ENCODE peak calls at places on chromosomes 1 and 21, in five cellular contexts. One of them, this sample, is unnamed.

GRCh38 chr1:61967750-61968149 is 225.5 kb downstream of the PATJ start:
- DNase-seq in retinal pigment epithelial cell: no peak
- DNase-seq in fibroblast of mammary gland: no peak
- DNase-seq in astrocyte of the spinal cord: no peak
- DNase-seq in CD4-positive, CD25-positive, alpha-beta regulatory T cell: no peak
- DNase-seq in this sample: no peak

GRCh38 chr1:43822040-43822439 is 111.6 kb upstream of the ARTN start:
- DNase-seq in retinal pigment epithelial cell: peak
- DNase-seq in fibroblast of mammary gland: peak
- DNase-seq in astrocyte of the spinal cord: peak
- DNase-seq in CD4-positive, CD25-positive, alpha-beta regulatory T cell: no peak
- DNase-seq in this sample: peak

GRCh38 chr1:30778156-30778978 is 20.8 kb upstream of the LAPTM5 start:
- DNase-seq in retinal pigment epithelial cell: peak
- DNase-seq in fibroblast of mammary gland: peak
- DNase-seq in astrocyte of the spinal cord: peak
- DNase-seq in CD4-positive, CD25-positive, alpha-beta regulatory T cell: no peak
- DNase-seq in this sample: peak

GRCh38 chr1:161185732-161186311 is 8.5 kb upstream of the B4GALT3 start:
- DNase-seq in retinal pigment epithelial cell: no peak
- DNase-seq in fibroblast of mammary gland: peak
- DNase-seq in astrocyte of the spinal cord: no peak
- DNase-seq in CD4-positive, CD25-positive, alpha-beta regulatory T cell: peak
- DNase-seq in this sample: no peak

GRCh38 chr1:8711161-8711560 is 106.3 kb downstream of the RERE start:
- DNase-seq in retinal pigment epithelial cell: no peak
- DNase-seq in fibroblast of mammary gland: peak
- DNase-seq in astrocyte of the spinal cord: no peak
- DNase-seq in CD4-positive, CD25-positive, alpha-beta regulatory T cell: no peak
- DNase-seq in this sample: peak

GRCh38 chr1:178594133-178594532 is 81.2 kb downstream of the TEX35 start:
- DNase-seq in retinal pigment epithelial cell: no peak
- DNase-seq in fibroblast of mammary gland: no peak
- DNase-seq in astrocyte of the spinal cord: no peak
- DNase-seq in CD4-positive, CD25-positive, alpha-beta regulatory T cell: no peak
- DNase-seq in this sample: no peak

GRCh38 chr1:227417622-227418245 is 99.4 kb upstream of the CDC42BPA start:
- DNase-seq in retinal pigment epithelial cell: no peak
- DNase-seq in fibroblast of mammary gland: peak
- DNase-seq in astrocyte of the spinal cord: no peak
- DNase-seq in CD4-positive, CD25-positive, alpha-beta regulatory T cell: no peak
- DNase-seq in this sample: no peak

GRCh38 chr1:102296116-102296515 is 299.4 kb upstream of the OLFM3 start:
- DNase-seq in retinal pigment epithelial cell: no peak
- DNase-seq in fibroblast of mammary gland: no peak
- DNase-seq in astrocyte of the spinal cord: no peak
- DNase-seq in CD4-positive, CD25-positive, alpha-beta regulatory T cell: no peak
- DNase-seq in this sample: no peak

GRCh38 chr1:26536081-26536480 is 6.5 kb downstream of the RPS6KA1 start:
- DNase-seq in retinal pigment epithelial cell: no peak
- DNase-seq in fibroblast of mammary gland: no peak
- DNase-seq in astrocyte of the spinal cord: no peak
- DNase-seq in CD4-positive, CD25-positive, alpha-beta regulatory T cell: no peak
- DNase-seq in this sample: no peak

GRCh38 chr1:8687539-8687938 is 129.9 kb downstream of the RERE start:
- DNase-seq in retinal pigment epithelial cell: peak
- DNase-seq in fibroblast of mammary gland: no peak
- DNase-seq in astrocyte of the spinal cord: no peak
- DNase-seq in CD4-positive, CD25-positive, alpha-beta regulatory T cell: no peak
- DNase-seq in this sample: no peak

GRCh38 chr1:1318131-1318652 is 6.3 kb downstream of the INTS11 start:
- DNase-seq in retinal pigment epithelial cell: peak
- DNase-seq in fibroblast of mammary gland: peak
- DNase-seq in astrocyte of the spinal cord: peak
- DNase-seq in CD4-positive, CD25-positive, alpha-beta regulatory T cell: no peak
- DNase-seq in this sample: peak

GRCh38 chr1:19453843-19454242 is 31.5 kb downstream of the CAPZB start:
- DNase-seq in retinal pigment epithelial cell: no peak
- DNase-seq in fibroblast of mammary gland: no peak
- DNase-seq in astrocyte of the spinal cord: no peak
- DNase-seq in CD4-positive, CD25-positive, alpha-beta regulatory T cell: no peak
- DNase-seq in this sample: no peak

GRCh38 chr1:44405041-44405803 is at the start of gene RNF220:
- DNase-seq in retinal pigment epithelial cell: no peak
- DNase-seq in fibroblast of mammary gland: peak
- DNase-seq in astrocyte of the spinal cord: peak
- DNase-seq in CD4-positive, CD25-positive, alpha-beta regulatory T cell: peak
- DNase-seq in this sample: peak

GRCh38 chr1:183097438-183098051 is 74.3 kb downstream of the LAMC1 start:
- DNase-seq in retinal pigment epithelial cell: no peak
- DNase-seq in fibroblast of mammary gland: peak
- DNase-seq in astrocyte of the spinal cord: peak
- DNase-seq in CD4-positive, CD25-positive, alpha-beta regulatory T cell: no peak
- DNase-seq in this sample: peak

GRCh38 chr1:109785446-109786106 is 21.9 kb upstream of the EPS8L3 start:
- DNase-seq in retinal pigment epithelial cell: no peak
- DNase-seq in fibroblast of mammary gland: no peak
- DNase-seq in astrocyte of the spinal cord: no peak
- DNase-seq in CD4-positive, CD25-positive, alpha-beta regulatory T cell: no peak
- DNase-seq in this sample: no peak

GRCh38 chr1:225691861-225692516 is 39.1 kb upstream of the ENAH start:
- DNase-seq in retinal pigment epithelial cell: no peak
- DNase-seq in fibroblast of mammary gland: peak
- DNase-seq in astrocyte of the spinal cord: peak
- DNase-seq in CD4-positive, CD25-positive, alpha-beta regulatory T cell: no peak
- DNase-seq in this sample: peak

GRCh38 chr1:19239876-19240275 is 11.4 kb downstream of the EMC1 start:
- DNase-seq in retinal pigment epithelial cell: no peak
- DNase-seq in fibroblast of mammary gland: no peak
- DNase-seq in astrocyte of the spinal cord: no peak
- DNase-seq in CD4-positive, CD25-positive, alpha-beta regulatory T cell: no peak
- DNase-seq in this sample: no peak

GRCh38 chr21:42694751-42695150 is 41.3 kb downstream of the PDE9A start:
- DNase-seq in retinal pigment epithelial cell: no peak
- DNase-seq in fibroblast of mammary gland: no peak
- DNase-seq in astrocyte of the spinal cord: no peak
- DNase-seq in CD4-positive, CD25-positive, alpha-beta regulatory T cell: no peak
- DNase-seq in this sample: no peak

GRCh38 chr1:169890761-169891538 is 2.7 kb downstream of the SCYL3 start:
- DNase-seq in retinal pigment epithelial cell: no peak
- DNase-seq in fibroblast of mammary gland: no peak
- DNase-seq in astrocyte of the spinal cord: no peak
- DNase-seq in CD4-positive, CD25-positive, alpha-beta regulatory T cell: peak
- DNase-seq in this sample: no peak

GRCh38 chr1:46077669-46078068 is 54.8 kb downstream of the PIK3R3 start:
- DNase-seq in retinal pigment epithelial cell: no peak
- DNase-seq in fibroblast of mammary gland: no peak
- DNase-seq in astrocyte of the spinal cord: no peak
- DNase-seq in CD4-positive, CD25-positive, alpha-beta regulatory T cell: no peak
- DNase-seq in this sample: no peak

GRCh38 chr1:51203121-51203873 is 32.8 kb upstream of the RNF11 start:
- DNase-seq in retinal pigment epithelial cell: no peak
- DNase-seq in fibroblast of mammary gland: no peak
- DNase-seq in astrocyte of the spinal cord: no peak
- DNase-seq in CD4-positive, CD25-positive, alpha-beta regulatory T cell: peak
- DNase-seq in this sample: no peak

GRCh38 chr1:10899490-10900264 is 103.2 kb upstream of the CASZ1 start:
- DNase-seq in retinal pigment epithelial cell: no peak
- DNase-seq in fibroblast of mammary gland: peak
- DNase-seq in astrocyte of the spinal cord: no peak
- DNase-seq in CD4-positive, CD25-positive, alpha-beta regulatory T cell: no peak
- DNase-seq in this sample: no peak

GRCh38 chr1:109821221-109821669 is 57.5 kb upstream of the EPS8L3 start:
- DNase-seq in retinal pigment epithelial cell: peak
- DNase-seq in fibroblast of mammary gland: peak
- DNase-seq in astrocyte of the spinal cord: peak
- DNase-seq in CD4-positive, CD25-positive, alpha-beta regulatory T cell: peak
- DNase-seq in this sample: peak

GRCh38 chr1:61182049-61182448 is 99.7 kb downstream of the NFIA start:
- DNase-seq in retinal pigment epithelial cell: no peak
- DNase-seq in fibroblast of mammary gland: peak
- DNase-seq in astrocyte of the spinal cord: peak
- DNase-seq in CD4-positive, CD25-positive, alpha-beta regulatory T cell: no peak
- DNase-seq in this sample: peak

DNA sequence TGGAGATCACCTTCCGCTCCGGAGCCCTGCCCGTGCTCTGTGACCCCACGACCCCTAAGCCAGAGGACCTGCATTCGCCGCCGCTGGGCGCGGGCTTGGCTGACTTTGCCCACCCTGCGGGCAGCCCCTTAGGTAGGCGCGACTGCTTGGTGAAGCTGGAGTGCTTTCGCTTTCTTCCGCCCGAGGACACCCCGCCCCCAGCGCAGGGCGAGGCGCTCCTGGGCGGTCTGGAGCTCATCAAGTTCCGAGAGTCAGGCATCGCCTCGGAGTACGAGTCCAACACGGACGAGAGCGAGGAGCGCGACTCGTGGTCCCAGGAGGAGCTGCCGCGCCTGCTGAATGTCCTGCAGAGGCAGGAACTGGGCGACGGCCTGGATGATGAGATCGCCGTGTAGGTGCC is 9.6 kb downstream of the SPATA46 start:
- DNase-seq in retinal pigment epithelial cell: no peak
- DNase-seq in fibroblast of mammary gland: no peak
- DNase-seq in astrocyte of the spinal cord: no peak
- DNase-seq in CD4-positive, CD25-positive, alpha-beta regulatory T cell: no peak
- DNase-seq in this sample: no peak
- H3K4me3 ChIP-seq in retinal pigment epithelial cell: no peak
- H3K4me3 ChIP-seq in fibroblast of mammary gland: peak
- H3K4me3 ChIP-seq in astrocyte of the spinal cord: no peak
- H3K4me3 ChIP-seq in CD4-positive, CD25-positive, alpha-beta regulatory T cell: no peak
- H3K4me3 ChIP-seq in this sample: peak

DNA sequence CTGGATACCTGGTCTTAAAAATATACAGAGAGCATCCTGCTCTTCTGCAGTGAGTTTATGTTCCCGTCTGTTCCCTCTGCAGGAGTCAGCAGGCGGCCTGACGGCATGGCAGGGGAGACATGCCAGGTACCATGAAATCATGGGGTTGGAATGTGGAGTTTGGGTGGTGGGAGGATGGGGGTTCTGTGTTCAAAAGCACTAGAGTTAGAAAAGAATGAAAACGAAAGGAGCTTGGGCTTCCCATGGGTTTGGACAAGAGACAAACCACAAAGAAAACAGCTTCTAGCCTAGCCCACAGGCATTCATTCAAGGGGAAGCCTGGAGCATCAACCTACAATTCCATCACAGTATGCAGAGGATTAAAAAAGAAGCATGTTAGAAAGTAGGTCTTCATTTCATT is 59.9 kb downstream of the WARS2 start:
- DNase-seq in retinal pigment epithelial cell: peak
- DNase-seq in fibroblast of mammary gland: peak
- DNase-seq in astrocyte of the spinal cord: peak
- DNase-seq in CD4-positive, CD25-positive, alpha-beta regulatory T cell: no peak
- DNase-seq in this sample: peak
- H3K4me3 ChIP-seq in retinal pigment epithelial cell: no peak
- H3K4me3 ChIP-seq in fibroblast of mammary gland: peak
- H3K4me3 ChIP-seq in astrocyte of the spinal cord: no peak
- H3K4me3 ChIP-seq in CD4-positive, CD25-positive, alpha-beta regulatory T cell: no peak
- H3K4me3 ChIP-seq in this sample: peak

GRCh38 chr1:112614460-112615065 is 4.4 kb downstream of the ST7L start:
- DNase-seq in retinal pigment epithelial cell: no peak
- DNase-seq in fibroblast of mammary gland: peak
- DNase-seq in astrocyte of the spinal cord: peak
- DNase-seq in CD4-positive, CD25-positive, alpha-beta regulatory T cell: peak
- DNase-seq in this sample: peak

GRCh38 chr1:112625696-112626095 is 6.1 kb downstream of the CAPZA1 start:
- DNase-seq in retinal pigment epithelial cell: no peak
- DNase-seq in fibroblast of mammary gland: peak
- DNase-seq in astrocyte of the spinal cord: no peak
- DNase-seq in CD4-positive, CD25-positive, alpha-beta regulatory T cell: no peak
- DNase-seq in this sample: peak

GRCh38 chr1:112618721-112619517 is at the start of gene ST7L:
- DNase-seq in retinal pigment epithelial cell: no peak
- DNase-seq in fibroblast of mammary gland: peak
- DNase-seq in astrocyte of the spinal cord: peak
- DNase-seq in CD4-positive, CD25-positive, alpha-beta regulatory T cell: peak
- DNase-seq in this sample: peak

GRCh38 chr1:112618114-112618720 is 724 bp downstream of the ST7L start:
- DNase-seq in retinal pigment epithelial cell: no peak
- DNase-seq in fibroblast of mammary gland: peak
- DNase-seq in astrocyte of the spinal cord: peak
- DNase-seq in CD4-positive, CD25-positive, alpha-beta regulatory T cell: peak
- DNase-seq in this sample: peak

GRCh38 chr1:112619518-112620458 is at the start of gene CAPZA1:
- DNase-seq in retinal pigment epithelial cell: peak
- DNase-seq in fibroblast of mammary gland: peak
- DNase-seq in astrocyte of the spinal cord: peak
- DNase-seq in CD4-positive, CD25-positive, alpha-beta regulatory T cell: peak
- DNase-seq in this sample: peak
- H3K4me3 ChIP-seq in retinal pigment epithelial cell: peak
- H3K4me3 ChIP-seq in fibroblast of mammary gland: peak
- H3K4me3 ChIP-seq in astrocyte of the spinal cord: peak
- H3K4me3 ChIP-seq in CD4-positive, CD25-positive, alpha-beta regulatory T cell: peak
- H3K4me3 ChIP-seq in this sample: peak

GRCh38 chr21:46229923-46230260 is 1.3 kb upstream of the LSS start:
- DNase-seq in retinal pigment epithelial cell: no peak
- DNase-seq in fibroblast of mammary gland: no peak
- DNase-seq in astrocyte of the spinal cord: no peak
- DNase-seq in CD4-positive, CD25-positive, alpha-beta regulatory T cell: no peak
- DNase-seq in this sample: no peak
- H3K4me3 ChIP-seq in retinal pigment epithelial cell: peak
- H3K4me3 ChIP-seq in fibroblast of mammary gland: peak
- H3K4me3 ChIP-seq in astrocyte of the spinal cord: peak
- H3K4me3 ChIP-seq in CD4-positive, CD25-positive, alpha-beta regulatory T cell: peak
- H3K4me3 ChIP-seq in this sample: peak

GRCh38 chr1:48869116-48869893 is 92.6 kb upstream of the BEND5 start:
- DNase-seq in retinal pigment epithelial cell: no peak
- DNase-seq in fibroblast of mammary gland: peak
- DNase-seq in astrocyte of the spinal cord: no peak
- DNase-seq in CD4-positive, CD25-positive, alpha-beta regulatory T cell: no peak
- DNase-seq in this sample: peak

GRCh38 chr1:48859429-48859828 is 82.7 kb upstream of the BEND5 start:
- DNase-seq in retinal pigment epithelial cell: no peak
- DNase-seq in fibroblast of mammary gland: peak
- DNase-seq in astrocyte of the spinal cord: peak
- DNase-seq in CD4-positive, CD25-positive, alpha-beta regulatory T cell: no peak
- DNase-seq in this sample: peak

GRCh38 chr1:48870596-48870995 is 93.9 kb upstream of the BEND5 start:
- DNase-seq in retinal pigment epithelial cell: peak
- DNase-seq in fibroblast of mammary gland: peak
- DNase-seq in astrocyte of the spinal cord: no peak
- DNase-seq in CD4-positive, CD25-positive, alpha-beta regulatory T cell: peak
- DNase-seq in this sample: peak

DNA sequence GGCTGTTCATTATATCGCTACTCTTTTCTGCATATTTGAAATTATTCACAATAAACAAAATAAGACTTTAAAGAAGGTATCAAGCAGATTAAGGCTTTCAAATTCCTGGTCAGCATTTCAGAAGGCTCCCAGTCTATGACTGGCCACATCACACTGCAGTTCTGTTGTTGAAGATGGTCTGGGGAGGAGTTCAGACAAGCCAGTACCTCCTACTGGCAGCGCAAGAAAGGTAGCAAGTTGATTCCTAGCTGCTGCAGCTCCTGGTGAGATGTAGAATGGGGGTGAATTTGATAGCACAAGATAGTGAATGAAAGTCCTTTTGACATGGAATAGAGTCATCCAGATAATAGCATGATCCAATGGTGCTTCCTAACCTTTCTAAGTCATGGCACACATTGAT is 88.2 kb upstream of the BEND5 start:
- DNase-seq in retinal pigment epithelial cell: no peak
- DNase-seq in fibroblast of mammary gland: no peak
- DNase-seq in astrocyte of the spinal cord: no peak
- DNase-seq in CD4-positive, CD25-positive, alpha-beta regulatory T cell: no peak
- DNase-seq in this sample: no peak
- H3K4me3 ChIP-seq in retinal pigment epithelial cell: no peak
- H3K4me3 ChIP-seq in fibroblast of mammary gland: no peak
- H3K4me3 ChIP-seq in astrocyte of the spinal cord: no peak
- H3K4me3 ChIP-seq in CD4-positive, CD25-positive, alpha-beta regulatory T cell: no peak
- H3K4me3 ChIP-seq in this sample: no peak

GRCh38 chr1:207831517-207832327 is 79.2 kb downstream of the CD34 start:
- DNase-seq in retinal pigment epithelial cell: no peak
- DNase-seq in fibroblast of mammary gland: peak
- DNase-seq in astrocyte of the spinal cord: no peak
- DNase-seq in CD4-positive, CD25-positive, alpha-beta regulatory T cell: peak
- DNase-seq in this sample: no peak
- H3K4me3 ChIP-seq in retinal pigment epithelial cell: no peak
- H3K4me3 ChIP-seq in fibroblast of mammary gland: no peak
- H3K4me3 ChIP-seq in astrocyte of the spinal cord: no peak
- H3K4me3 ChIP-seq in CD4-positive, CD25-positive, alpha-beta regulatory T cell: peak
- H3K4me3 ChIP-seq in this sample: no peak

This sample was measured in fibroblast of pulmonary artery.